ENCODE peak calls at places on chromosomes 12 and 14, in seven cellular contexts. J is PC-3, G is GM23338, C is neural progenitor cell, X is MM.1S, R is OCI-LY7, A is HCT116. F is an unnamed sample. For H3K79me2, the result is how much of the 10 kb centered on the place peaks cover.

GRCh38 chr14:54177861-54178591 is 218.8 kb upstream of the CDKN3 start:
- DNase-seq in R (no peak), G (no peak), C (no peak), A (no peak), J (peak), X (no peak), F (peak)

GRCh38 chr12:90905691-90906370 is 49.1 kb downstream of the CCER1 start:
- DNase-seq in A (no peak), C (no peak), R (no peak), G (no peak), J (peak), X (no peak), F (peak)

GRCh38 chr12:88144546-88145468 is 2.7 kb downstream of the TMTC3 start:
- DNase-seq in R (no peak), X (no peak), G (no peak), A (no peak), C (no peak), J (no peak), F (no peak)

GRCh38 chr12:73973486-73973885 is 564.1 kb upstream of the ATXN7L3B start:
- DNase-seq in A (no peak), X (no peak), R (no peak), J (no peak), C (peak), G (no peak), F (no peak)

GRCh38 chr12:91657016-91657415 is 474.4 kb upstream of the DCN start:
- DNase-seq in C (no peak), X (no peak), J (no peak), R (no peak), A (no peak), G (no peak), F (no peak)

GRCh38 chr14:50070230-50070629 is 46.1 kb downstream of the VCPKMT start:
- DNase-seq in R (no peak), C (no peak), X (no peak), J (no peak), G (no peak), A (no peak), F (no peak)

GRCh38 chr12:111766608-111767361 is at the start of gene ALDH2:
- DNase-seq in A (peak), C (peak), G (peak), J (no peak), X (no peak), R (peak), F (peak)

GRCh38 chr14:65095633-65096205 is 6.6 kb downstream of the MAX start:
- DNase-seq in J (no peak), X (no peak), R (no peak), A (no peak), C (no peak), G (no peak), F (peak)

GRCh38 chr12:112768278-112768677 is 23.3 kb upstream of the RPH3A start:
- DNase-seq in X (no peak), R (no peak), G (no peak), C (no peak), A (no peak), J (no peak), F (no peak)

GRCh38 chr14:23118506-23119361 is at the start of gene CEBPE:
- DNase-seq in G (no peak), X (no peak), A (no peak), J (no peak), R (no peak), C (no peak), F (no peak)

GRCh38 chr12:105419606-105420005 is 89.1 kb downstream of the C12orf75 start:
- DNase-seq in C (no peak), J (no peak), X (no peak), A (no peak), G (no peak), R (no peak), F (no peak)

GRCh38 chr12:122142857-122143256 is 31.2 kb downstream of the IL31 start:
- DNase-seq in J (no peak), X (no peak), C (no peak), G (peak), A (no peak), R (no peak), F (no peak)

GRCh38 chr14:74616507-74616906 is 4.5 kb upstream of the LTBP2 start:
- DNase-seq in A (peak), C (no peak), X (no peak), J (peak), R (no peak), G (no peak), F (peak)

GRCh38 chr12:27064397-27065342 is 17.7 kb downstream of the C12orf71 start:
- DNase-seq in R (no peak), J (no peak), G (no peak), A (no peak), C (no peak), X (no peak), F (peak)

GRCh38 chr12:58529114-58529665 is 391.1 kb downstream of the LRIG3 start:
- DNase-seq in X (peak), R (no peak), G (no peak), J (peak), A (no peak), C (no peak), F (peak)

GRCh38 chr14:92161521-92161920 is 39.8 kb downstream of the CPSF2 start:
- DNase-seq in X (no peak), R (no peak), A (no peak), J (no peak), C (no peak), G (no peak), F (no peak)

GRCh38 chr14:94394594-94395305 is 6.3 kb upstream of the SERPINA1 start:
- DNase-seq in X (no peak), C (no peak), R (no peak), A (no peak), G (no peak), J (no peak), F (peak)

GRCh38 chr14:60085085-60085484 is 6.6 kb upstream of the PCNX4 start:
- DNase-seq in G (no peak), R (no peak), X (no peak), C (no peak), A (no peak), J (no peak), F (peak)

GRCh38 chr12:109377139-109377685 is 29.5 kb downstream of the MYO1H start:
- DNase-seq in J (no peak), X (no peak), R (no peak), C (peak), G (peak), A (no peak), F (no peak)

GRCh38 chr14:68704736-68705720 is 87.8 kb downstream of the ZFP36L1 start:
- DNase-seq in G (no peak), C (no peak), X (no peak), A (no peak), R (no peak), J (peak), F (peak)

GRCh38 chr12:124457287-124458219 is 109.9 kb downstream of the NCOR2 start:
- DNase-seq in C (no peak), R (no peak), G (no peak), X (peak), J (no peak), A (no peak), F (peak)

GRCh38 chr14:100709252-100709955 is 17.3 kb upstream of the DLK1 start:
- DNase-seq in X (no peak), R (no peak), G (peak), A (no peak), J (peak), C (peak), F (peak)

GRCh38 chr14:91149462-91149861 is 35.6 kb downstream of the DGLUCY start:
- DNase-seq in R (no peak), A (no peak), X (no peak), C (no peak), G (no peak), J (peak), F (peak)

GRCh38 chr12:106091421-106091820 is 47.3 kb downstream of the NUAK1 start:
- DNase-seq in J (peak), X (no peak), R (no peak), G (no peak), A (no peak), C (no peak), F (no peak)

GRCh38 chr12:42326466-42327226 is 679 bp downstream of the PPHLN1 start:
- DNase-seq in C (peak), A (no peak), J (peak), G (no peak), X (peak), R (peak), F (peak)

GRCh38 chr14:64720190-64720589 is 16.0 kb downstream of the PLEKHG3 start:
- DNase-seq in R (no peak), C (no peak), G (no peak), X (no peak), J (peak), A (peak), F (peak)

GRCh38 chr12:131617596-131618302 is 93.1 kb upstream of the SFSWAP start:
- DNase-seq in C (no peak), J (no peak), X (no peak), G (no peak), A (no peak), R (no peak), F (no peak)

GRCh38 chr12:112828534-112828933 is 37.0 kb downstream of the RPH3A start:
- DNase-seq in A (no peak), G (no peak), J (no peak), R (no peak), C (no peak), X (no peak), F (no peak)

GRCh38 chr14:59328410-59328809 is 136.8 kb downstream of the GPR135 start:
- DNase-seq in A (no peak), G (no peak), X (no peak), R (no peak), C (no peak), J (peak), F (no peak)

GRCh38 chr14:24160850-24161804 is at the start of gene IRF9:
- DNase-seq in G (peak), R (peak), X (peak), J (peak), A (peak), C (peak), F (peak)

GRCh38 chr12:93361159-93361919 is 16.4 kb upstream of the NUDT4 start:
- DNase-seq in G (peak), C (no peak), J (no peak), A (no peak), X (peak), R (no peak), F (peak)

GRCh38 chr14:57828713-57829112 is 37.2 kb downstream of the SLC35F4 start:
- DNase-seq in X (no peak), R (no peak), A (no peak), J (no peak), G (no peak), C (no peak), F (peak)

GRCh38 chr14:103628221-103628683 is 759 bp upstream of the KLC1 start:
- DNase-seq in X (peak), G (peak), J (peak), C (peak), A (peak), R (peak), F (peak)

GRCh38 chr12:130636370-130636769 is 79.7 kb downstream of the RIMBP2 start:
- DNase-seq in X (no peak), A (no peak), C (no peak), J (no peak), G (no peak), R (no peak), F (no peak)

GRCh38 chr14:103449762-103450161 is 64.5 kb downstream of the MARK3 start:
- DNase-seq in G (peak), R (no peak), A (no peak), X (no peak), J (no peak), C (no peak), F (no peak)

GRCh38 chr12:108134744-108135143 is 5.7 kb downstream of the WSCD2 start:
- DNase-seq in J (no peak), A (no peak), X (no peak), C (no peak), R (no peak), G (no peak), F (no peak)

GRCh38 chr14:93332032-93332852 is 594 bp downstream of the BTBD7 start:
- DNase-seq in J (peak), X (peak), G (peak), A (no peak), C (peak), R (peak), F (peak)

GRCh38 chr14:77139540-77140342 is 1.9 kb downstream of the ZDHHC22 start:
- DNase-seq in C (peak), R (peak), A (peak), J (peak), X (no peak), G (peak), F (peak)

GRCh38 chr12:109065154-109065852 is 12.9 kb downstream of the USP30 start:
- DNase-seq in J (no peak), A (no peak), G (no peak), R (no peak), X (no peak), C (no peak), F (no peak)

GRCh38 chr14:68987653-68988036 is 8.5 kb upstream of the ACTN1 start:
- DNase-seq in A (no peak), G (peak), R (no peak), X (no peak), C (peak), J (no peak), F (no peak)

GRCh38 chr14:32205984-32206383 is 2.9 kb upstream of the RNU6-8 start:
- DNase-seq in X (peak), A (no peak), G (peak), J (peak), C (no peak), R (no peak), F (no peak)
- TF ChIP-seq EZH2phosphoT487 in X (no peak), A (no peak), G (no peak), J (no peak), C (no peak), R (no peak), F (no peak)

GRCh38 chr12:63382930-63383329 is 231.9 kb upstream of the AVPR1A start:
- DNase-seq in R (no peak), X (no peak), C (no peak), J (no peak), A (no peak), G (no peak), F (no peak)
- H2AFZ ChIP-seq in R (no peak), X (no peak), C (no peak), J (no peak), A (no peak), G (no peak), F (no peak)

DNA sequence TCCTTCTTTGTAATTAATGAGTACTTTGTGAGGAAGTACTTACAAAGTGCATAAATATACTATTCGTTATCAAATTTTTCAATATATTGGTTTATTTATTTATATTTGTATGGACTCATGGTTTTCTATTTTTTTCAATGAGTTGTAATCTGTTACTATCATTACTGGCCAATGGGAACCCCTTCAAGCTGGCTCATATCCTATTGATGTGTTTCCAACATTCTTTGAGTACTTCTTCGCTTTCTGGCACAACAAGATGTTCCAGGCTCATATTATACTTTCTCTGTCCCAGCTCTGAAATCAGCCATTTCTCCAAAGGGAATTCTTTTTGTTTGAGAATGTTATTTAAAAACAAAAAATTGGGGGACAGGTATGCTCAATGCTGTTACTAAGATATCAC is 17.5 kb downstream of the YBX3 start:
- DNase-seq in A (no peak), R (no peak), C (no peak), X (no peak), G (no peak), J (no peak), F (peak)
- H3K79me2 ChIP-seq in A (half or more), R (under half), C (under half), X (under half), G (under half), J (under half), F (half or more)

DNA sequence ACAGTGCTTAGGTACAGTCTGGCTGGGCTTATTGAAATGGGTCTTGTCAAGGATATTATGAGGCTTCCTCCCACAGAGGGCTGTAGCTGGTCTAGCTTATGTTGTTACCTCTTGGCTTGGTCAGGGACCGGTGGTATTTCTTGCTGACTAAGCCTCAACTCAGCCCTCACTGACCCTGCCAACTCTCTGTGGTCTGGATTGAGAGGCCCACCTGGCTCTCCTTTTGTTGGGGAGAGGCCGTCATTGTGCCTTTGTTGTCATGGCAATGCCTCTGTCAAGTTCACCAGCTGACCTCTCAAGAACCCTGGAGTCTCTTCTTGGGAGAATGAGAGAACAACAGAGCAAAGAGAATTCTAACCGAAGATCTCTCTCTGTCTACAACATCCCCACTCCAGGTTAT is 245.6 kb upstream of the NPAS3 start:
- DNase-seq in C (no peak), G (peak), R (no peak), A (no peak), J (peak), X (peak), F (peak)
- TF ChIP-seq EZH2phosphoT487 in C (no peak), G (no peak), R (no peak), A (no peak), J (no peak), X (no peak), F (no peak)

DNA sequence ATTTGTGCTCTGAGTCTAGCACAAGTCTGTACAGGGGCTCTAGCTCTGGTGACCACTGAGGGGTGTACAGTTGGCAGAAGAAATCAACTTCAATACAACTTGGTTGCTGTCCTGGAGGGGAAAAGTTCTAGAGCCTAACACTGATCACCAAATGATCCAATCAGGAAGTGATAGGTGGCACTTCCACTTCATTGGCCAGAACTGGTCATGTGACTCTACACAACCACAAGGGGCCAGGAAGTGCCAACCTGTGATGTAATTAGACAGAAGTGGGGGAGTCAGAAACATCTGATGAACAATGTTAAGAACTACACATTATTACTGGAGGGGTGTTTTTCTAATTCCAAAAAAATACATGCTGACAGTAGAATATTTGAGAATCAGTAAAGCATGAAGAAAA is 401.6 kb downstream of the VRK1 start:
- DNase-seq in J (no peak), R (peak), A (no peak), C (no peak), X (no peak), G (no peak), F (no peak)
- H2AFZ ChIP-seq in J (no peak), R (peak), A (no peak), C (no peak), X (no peak), G (no peak), F (no peak)

DNA sequence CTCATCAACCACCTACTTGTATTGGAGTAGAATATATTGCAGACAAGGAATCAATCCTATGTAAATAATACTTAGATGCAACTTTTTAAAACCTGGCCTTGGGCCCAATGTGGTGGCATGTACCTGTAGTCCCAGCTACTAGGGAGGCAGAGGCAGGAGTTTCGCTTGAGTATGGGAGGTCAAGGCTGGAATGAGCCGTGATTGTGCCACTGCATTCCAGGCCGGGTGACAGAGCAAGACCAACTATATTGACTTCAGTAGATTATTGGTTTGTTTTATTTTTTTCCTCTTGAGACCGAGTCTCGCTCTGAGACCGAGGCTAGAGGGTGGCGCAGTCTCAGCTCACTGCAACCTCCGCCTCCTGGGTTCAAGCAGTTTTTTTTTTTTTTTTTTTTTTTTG is 3.6 kb downstream of the LARP4 start:
- DNase-seq in X (no peak), R (no peak), A (no peak), J (peak), G (no peak), C (no peak), F (no peak)
- H3K79me2 ChIP-seq in X (half or more), R (half or more), A (half or more), J (half or more), G (half or more), C (half or more), F (half or more)

F was measured in GM23248.